ENCODE peak calls at places on chromosome 2, in four cellular contexts. Q, P, H and A are unnamed samples.

GRCh38 chr2:75025633-75026380 is 67.4 kb downstream of the POLE4 start:
- DNase-seq in Q (no peak), P (no peak), H (no peak), A (no peak)

GRCh38 chr2:62660087-62660486 is 45.4 kb upstream of the EHBP1 start:
- DNase-seq in Q (no peak), P (no peak), H (no peak), A (no peak)

GRCh38 chr2:37836270-37836669 is 88.8 kb upstream of the RMDN2 start:
- DNase-seq in Q (no peak), P (no peak), H (no peak), A (no peak)

GRCh38 chr2:240167588-240167880 is 27.1 kb upstream of the OTOS start:
- DNase-seq in Q (no peak), P (no peak), H (no peak), A (no peak)

GRCh38 chr2:124165698-124166097 is 140.6 kb downstream of the CNTNAP5 start:
- DNase-seq in Q (no peak), P (no peak), H (no peak), A (no peak)

GRCh38 chr2:44055664-44056063 is 59.9 kb upstream of the LRPPRC start:
- DNase-seq in Q (no peak), P (no peak), H (no peak), A (no peak)

GRCh38 chr2:217929294-217929671 is 73.5 kb downstream of the TNS1 start:
- DNase-seq in Q (no peak), P (no peak), H (no peak), A (no peak)

GRCh38 chr2:4412637-4413187 is 709.3 kb downstream of the DCDC2C start:
- DNase-seq in Q (no peak), P (no peak), H (no peak), A (no peak)

GRCh38 chr2:101951296-101951695 is 40.5 kb upstream of the IL1R2 start:
- DNase-seq in Q (no peak), P (no peak), H (no peak), A (no peak)

GRCh38 chr2:28004086-28004485 is 113.6 kb downstream of the BABAM2 start:
- DNase-seq in Q (no peak), P (no peak), H (peak), A (peak)

GRCh38 chr2:180161415-180161814 is 154.3 kb upstream of the CWC22 start:
- DNase-seq in Q (no peak), P (no peak), H (no peak), A (no peak)

GRCh38 chr2:37973615-37974353 is 48.7 kb downstream of the RMDN2 start:
- DNase-seq in Q (no peak), P (no peak), H (no peak), A (no peak)

GRCh38 chr2:45918816-45919655 is 267.6 kb downstream of the PRKCE start:
- DNase-seq in Q (peak), P (peak), H (no peak), A (no peak)

GRCh38 chr2:228731517-228731916 is 539.6 kb downstream of the PID1 start:
- DNase-seq in Q (no peak), P (no peak), H (peak), A (peak)

GRCh38 chr2:208250401-208250800 is 4.5 kb downstream of the IDH1 start:
- DNase-seq in Q (no peak), P (no peak), H (no peak), A (no peak)

GRCh38 chr2:61905372-61906186 is at the start of gene COMMD1:
- DNase-seq in Q (peak), P (peak), H (peak), A (peak)

GRCh38 chr2:167963899-167964649 is 283.3 kb downstream of the STK39 start:
- DNase-seq in Q (no peak), P (no peak), H (no peak), A (no peak)

GRCh38 chr2:62998949-62999348 is 51.7 kb upstream of the OTX1 start:
- DNase-seq in Q (no peak), P (no peak), H (no peak), A (no peak)

GRCh38 chr2:36277876-36278523 is 77.6 kb upstream of the CRIM1 start:
- DNase-seq in Q (no peak), P (no peak), H (no peak), A (no peak)

GRCh38 chr2:241742320-241742939 is 8.0 kb downstream of the D2HGDH start:
- DNase-seq in Q (no peak), P (no peak), H (no peak), A (no peak)

GRCh38 chr2:112843836-112844235 is 7.3 kb upstream of the IL1B start:
- DNase-seq in Q (no peak), P (no peak), H (no peak), A (no peak)